ENCODE peak calls at places on chromosomes 11 and 22, in five cellular contexts. U is OCI-LY7, N is GM23338, Y is hepatocyte, Q is HCT116. H is an unnamed sample.

GRCh38 chr11:44627911-44628729 is 62.7 kb downstream of the CD82 start:
- DNase-seq in U (no peak), Y (peak), Q (no peak), N (no peak), H (no peak)

GRCh38 chr11:7981758-7982157 is 5.4 kb upstream of the EIF3F start:
- DNase-seq in Q (no peak), N (no peak), Y (no peak), U (no peak), H (no peak)

GRCh38 chr11:1310772-1311468 is 1.5 kb upstream of the TOLLIP start:
- DNase-seq in U (peak), Y (no peak), N (no peak), Q (no peak), H (no peak)

GRCh38 chr22:30221121-30221992 is 25.2 kb downstream of the LIF start:
- DNase-seq in Q (no peak), U (peak), N (no peak), Y (no peak), H (no peak)

GRCh38 chr22:43014062-43014875 is 680 bp downstream of the PACSIN2 start:
- DNase-seq in N (peak), U (peak), Q (no peak), Y (peak), H (peak)

GRCh38 chr11:33564856-33565453 is 135.7 kb downstream of the C11orf91 start:
- DNase-seq in N (peak), Q (no peak), Y (no peak), U (no peak), H (no peak)

GRCh38 chr11:133608496-133608895 is 76.2 kb upstream of the OPCML start:
- DNase-seq in Y (no peak), U (no peak), N (no peak), Q (no peak), H (no peak)

GRCh38 chr22:22866381-22867111 is 21.1 kb upstream of the IGLL5 start:
- DNase-seq in U (no peak), Q (no peak), N (no peak), Y (no peak), H (peak)

GRCh38 chr11:89015614-89016013 is 50.2 kb downstream of the GRM5 start:
- DNase-seq in Q (no peak), U (no peak), Y (no peak), N (no peak), H (no peak)

GRCh38 chr11:113577356-113578163 is 102.4 kb upstream of the DRD2 start:
- DNase-seq in Y (no peak), U (no peak), N (peak), Q (no peak), H (no peak)

GRCh38 chr11:120581317-120581716 is 69.8 kb downstream of the GRIK4 start:
- DNase-seq in Q (no peak), U (no peak), Y (no peak), N (no peak), H (no peak)

GRCh38 chr11:1397146-1397861 is 7.6 kb downstream of the BRSK2 start:
- DNase-seq in N (no peak), Y (no peak), U (no peak), Q (no peak), H (no peak)

GRCh38 chr11:74754507-74755255 is 6.0 kb downstream of the RNF169 start:
- DNase-seq in Q (no peak), N (no peak), Y (peak), U (no peak), H (peak)

GRCh38 chr11:17602105-17603001 is 55.3 kb downstream of the OTOG start:
- DNase-seq in Q (no peak), Y (no peak), N (no peak), U (no peak), H (no peak)

GRCh38 chr11:107683807-107684206 is 28.0 kb downstream of the SLN start:
- DNase-seq in Q (peak), U (peak), N (peak), Y (no peak), H (peak)

GRCh38 chr11:126115253-126115540 is 52.5 kb upstream of the CDON start:
- DNase-seq in Y (peak), Q (no peak), N (no peak), U (no peak), H (peak)

GRCh38 chr11:107719062-107719461 is 7.2 kb upstream of the SLN start:
- DNase-seq in U (no peak), N (no peak), Q (no peak), Y (no peak), H (no peak)

GRCh38 chr11:133548641-133549040 is 16.3 kb upstream of the OPCML start:
- DNase-seq in Y (no peak), N (no peak), Q (no peak), U (no peak), H (no peak)

GRCh38 chr22:21568207-21569075 is 927 bp downstream of the UBE2L3 start:
- DNase-seq in U (peak), Y (peak), Q (no peak), N (peak), H (no peak)

GRCh38 chr22:21569459-21570161 is 2.1 kb downstream of the UBE2L3 start:
- DNase-seq in N (no peak), U (no peak), Y (no peak), Q (no peak), H (no peak)

GRCh38 chr22:21571679-21572078 is 4.2 kb downstream of the UBE2L3 start:
- DNase-seq in N (no peak), Y (no peak), U (no peak), Q (no peak), H (no peak)

GRCh38 chr22:21567456-21568206 is at the start of gene UBE2L3:
- DNase-seq in N (peak), Y (peak), Q (peak), U (peak), H (peak)

DNA sequence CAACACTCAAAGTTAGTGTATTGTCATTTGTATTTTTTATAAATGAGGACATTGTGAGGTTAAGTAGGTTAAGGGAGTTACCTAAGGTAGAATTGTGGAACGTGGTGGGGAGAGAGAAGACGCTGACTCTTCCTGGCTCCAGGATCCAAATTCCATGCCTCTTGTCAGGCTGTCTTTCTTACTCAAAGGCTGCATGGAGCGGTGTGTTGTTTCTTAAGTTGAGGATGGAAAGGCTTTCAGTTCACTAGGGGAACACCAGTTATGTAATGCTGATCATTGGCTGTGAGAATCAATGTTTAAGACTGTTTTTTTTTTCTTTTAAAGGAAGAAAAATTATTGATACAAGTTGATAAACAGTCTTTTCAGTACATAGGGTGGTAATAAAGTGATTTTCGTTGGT is 2.9 kb downstream of the UBE2L3 start:
- DNase-seq in U (no peak), Q (no peak), N (no peak), Y (no peak), H (no peak)
- H3K4me3 ChIP-seq in U (peak), Q (no peak), N (peak), Y (no peak), H (peak)

DNA sequence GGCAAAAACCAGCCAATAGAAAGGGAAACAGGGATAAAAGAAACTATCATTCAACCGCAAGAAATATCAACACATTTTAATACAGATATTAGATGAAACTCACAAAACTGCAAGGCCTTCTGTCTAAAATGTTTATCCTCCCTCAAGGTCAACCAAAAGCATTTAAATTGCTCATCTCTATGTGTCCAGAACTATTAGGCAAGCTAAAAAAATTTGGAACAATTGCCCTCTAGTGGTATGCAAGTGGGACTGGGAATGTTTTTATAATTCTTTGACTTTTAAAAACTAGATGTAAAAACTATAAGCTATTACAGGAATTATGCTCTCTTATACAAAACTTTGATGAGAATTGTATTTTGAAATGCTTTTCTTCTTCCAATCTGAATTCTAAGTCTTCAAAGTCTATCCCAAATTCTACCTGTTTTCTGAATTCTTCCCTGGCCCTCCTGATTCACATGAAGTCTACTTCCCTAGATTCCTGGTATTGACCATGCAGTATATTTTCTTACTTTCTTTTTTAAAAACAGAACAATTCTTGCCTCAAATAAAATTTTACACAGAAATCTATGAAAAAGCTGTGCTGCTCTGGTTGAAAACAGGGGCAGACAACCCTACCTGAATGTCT is 4.9 kb downstream of the CWC15 start:
- DNase-seq in Q (no peak), Y (peak), U (peak), N (peak), H (peak)
- TF ChIP-seq EZH2phosphoT487 in Q (no peak), Y (no peak), U (no peak), N (no peak), H (no peak)

GRCh38 chr11:45737056-45737455 is 67.9 kb upstream of the SLC35C1 start:
- DNase-seq in Q (no peak), U (no peak), Y (no peak), N (no peak), H (no peak)
- H3K4me3 ChIP-seq in Q (no peak), U (no peak), Y (no peak), N (no peak), H (no peak)

GRCh38 chr11:123429336-123429735 is 733 bp upstream of the GRAMD1B start:
- DNase-seq in Y (no peak), N (no peak), U (no peak), Q (no peak), H (peak)
- TF ChIP-seq EZH2phosphoT487 in Y (no peak), N (no peak), U (no peak), Q (no peak), H (no peak)

DNA sequence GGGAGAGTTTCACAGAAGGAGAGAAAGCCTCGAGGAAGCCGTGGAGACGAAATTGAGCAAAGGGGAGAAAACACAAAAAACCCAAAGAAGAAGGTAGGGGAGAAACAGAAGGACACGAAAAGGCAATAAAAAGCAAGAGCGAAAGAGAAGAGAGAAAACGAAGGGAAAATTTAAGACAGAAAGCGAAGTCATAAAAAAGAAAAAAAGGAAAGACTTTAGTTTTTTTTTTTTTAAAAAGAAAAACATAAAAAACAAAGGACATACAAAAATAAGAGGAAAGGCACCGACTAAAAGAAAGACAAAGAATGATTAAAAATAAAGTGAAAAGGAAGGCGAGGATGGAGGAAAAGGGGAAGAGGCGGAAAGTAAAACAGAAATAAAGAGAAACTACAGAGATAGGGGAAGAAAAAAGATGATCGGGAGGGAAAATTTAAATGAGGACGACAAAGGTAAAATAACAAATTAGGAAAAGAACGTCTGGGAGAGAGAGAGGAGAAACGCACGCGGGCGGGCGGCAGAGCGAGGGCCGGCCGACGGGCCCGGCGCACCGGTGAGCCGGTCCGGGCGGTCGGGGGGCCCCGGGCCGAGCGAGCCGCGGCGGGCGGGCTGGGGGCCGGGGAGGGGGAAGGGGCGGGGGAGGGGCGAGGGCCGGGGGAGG is 455 bp upstream of the TBX1 start:
- DNase-seq in N (peak), Y (no peak), Q (no peak), U (no peak), H (peak)
- H3K4me3 ChIP-seq in N (peak), Y (no peak), Q (no peak), U (no peak), H (peak)

GRCh38 chr11:27218498-27219038 is 144.4 kb downstream of the CCDC34 start:
- DNase-seq in Y (no peak), N (no peak), U (no peak), Q (no peak), H (peak)
- TF ChIP-seq EZH2phosphoT487 in Y (no peak), N (no peak), U (no peak), Q (no peak), H (no peak)

DNA sequence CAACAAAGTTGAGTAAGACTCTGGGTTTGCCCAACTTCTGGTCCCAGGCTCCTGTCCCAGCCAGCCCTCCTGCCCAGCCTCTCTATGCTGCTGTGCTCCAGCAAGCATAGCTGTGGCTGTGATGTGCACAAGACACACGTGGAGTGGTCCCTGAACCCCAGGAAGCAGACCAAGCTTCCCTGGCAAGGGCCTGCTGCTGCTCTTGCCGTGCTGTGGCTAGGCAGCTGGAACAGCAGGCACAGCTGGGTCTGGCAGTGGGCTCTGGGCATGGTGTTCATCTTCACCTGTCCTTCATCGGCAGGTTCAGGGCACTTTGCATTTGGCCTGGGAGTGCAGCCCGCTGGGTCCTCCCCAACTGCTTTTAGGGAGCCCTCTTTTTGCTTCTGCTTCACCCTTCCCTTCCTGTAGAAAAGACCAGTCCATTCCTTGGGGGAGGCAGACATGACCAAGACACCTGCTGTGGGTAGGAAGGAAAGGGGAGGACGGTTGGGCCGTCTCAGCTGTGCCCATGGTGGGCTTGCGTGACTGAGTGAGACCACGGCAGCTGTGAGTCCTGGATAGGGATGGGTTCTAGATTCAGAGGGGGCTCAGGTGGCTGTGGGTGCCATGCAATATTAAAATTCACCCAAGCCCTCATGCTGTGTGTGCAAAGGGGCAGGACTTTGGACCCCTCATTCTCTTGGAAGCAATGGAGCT is 26.1 kb upstream of the ETS1 start:
- DNase-seq in N (no peak), U (peak), Y (no peak), Q (no peak), H (no peak)
- H3K4me3 ChIP-seq in N (no peak), U (no peak), Y (no peak), Q (no peak), H (no peak)